ENCODE peak calls at places on chromosomes 1 and 21, in nine cellular contexts. One of them, this sample, is unnamed.

GRCh38 chr21:16028163-16028562 is 298.4 kb downstream of the USP25 start:
- DNase-seq in psoas muscle: no peak
- DNase-seq in choroid plexus epithelial cell: no peak
- DNase-seq in HFF-Myc: no peak
- DNase-seq in heart left ventricle: no peak
- DNase-seq in GM13977: no peak
- DNase-seq in right atrium auricular region: no peak
- DNase-seq in LNCaP clone FGC: no peak
- DNase-seq in GM20000: no peak
- DNase-seq in this sample: no peak

GRCh38 chr1:205680073-205680851 is at the start of gene SLC45A3:
- DNase-seq in HFF-Myc: no peak
- DNase-seq in heart left ventricle: peak; percentile 36
- DNase-seq in right atrium auricular region: no peak
- DNase-seq in psoas muscle: peak; percentile 62
- DNase-seq in LNCaP clone FGC: no peak
- DNase-seq in GM13977: peak; percentile 65
- DNase-seq in choroid plexus epithelial cell: no peak
- DNase-seq in GM20000: peak; percentile 70
- DNase-seq in this sample: no peak

GRCh38 chr1:114318951-114319350 is 165.3 kb upstream of the SYT6 start:
- DNase-seq in HFF-Myc: no peak
- DNase-seq in GM13977: no peak
- DNase-seq in right atrium auricular region: no peak
- DNase-seq in choroid plexus epithelial cell: no peak
- DNase-seq in LNCaP clone FGC: no peak
- DNase-seq in psoas muscle: no peak
- DNase-seq in GM20000: no peak
- DNase-seq in heart left ventricle: no peak
- DNase-seq in this sample: no peak

GRCh38 chr1:200958597-200958996 is 63.9 kb downstream of the INAVA start:
- DNase-seq in right atrium auricular region: no peak
- DNase-seq in HFF-Myc: no peak
- DNase-seq in heart left ventricle: no peak
- DNase-seq in LNCaP clone FGC: no peak
- DNase-seq in choroid plexus epithelial cell: no peak
- DNase-seq in GM13977: no peak
- DNase-seq in psoas muscle: no peak
- DNase-seq in GM20000: no peak
- DNase-seq in this sample: no peak

GRCh38 chr1:115982399-115982798 is 6.1 kb downstream of the SLC22A15 start:
- DNase-seq in HFF-Myc: no peak
- DNase-seq in LNCaP clone FGC: no peak
- DNase-seq in GM13977: peak; percentile 42
- DNase-seq in heart left ventricle: no peak
- DNase-seq in GM20000: peak; percentile 44
- DNase-seq in psoas muscle: no peak
- DNase-seq in right atrium auricular region: no peak
- DNase-seq in choroid plexus epithelial cell: no peak
- DNase-seq in this sample: no peak

GRCh38 chr1:38915352-38915948 is 26.2 kb downstream of the RHBDL2 start:
- DNase-seq in GM20000: no peak
- DNase-seq in HFF-Myc: no peak
- DNase-seq in GM13977: no peak
- DNase-seq in LNCaP clone FGC: no peak
- DNase-seq in heart left ventricle: no peak
- DNase-seq in psoas muscle: no peak
- DNase-seq in right atrium auricular region: no peak
- DNase-seq in choroid plexus epithelial cell: peak; percentile 14
- DNase-seq in this sample: no peak

GRCh38 chr1:242828199-242828598 is 303.7 kb upstream of the PLD5 start:
- DNase-seq in GM20000: no peak
- DNase-seq in psoas muscle: no peak
- DNase-seq in heart left ventricle: no peak
- DNase-seq in GM13977: no peak
- DNase-seq in HFF-Myc: no peak
- DNase-seq in right atrium auricular region: no peak
- DNase-seq in LNCaP clone FGC: no peak
- DNase-seq in choroid plexus epithelial cell: no peak
- DNase-seq in this sample: no peak

GRCh38 chr1:229171934-229172333 is 99.0 kb upstream of the RAB4A start:
- DNase-seq in HFF-Myc: no peak
- DNase-seq in psoas muscle: no peak
- DNase-seq in choroid plexus epithelial cell: no peak
- DNase-seq in GM20000: no peak
- DNase-seq in heart left ventricle: no peak
- DNase-seq in GM13977: no peak
- DNase-seq in right atrium auricular region: no peak
- DNase-seq in LNCaP clone FGC: peak; percentile 95
- DNase-seq in this sample: no peak

GRCh38 chr1:21651214-21652042 is 17.7 kb downstream of the RAP1GAP start:
- DNase-seq in heart left ventricle: no peak
- DNase-seq in GM20000: peak; percentile 79
- DNase-seq in HFF-Myc: no peak
- DNase-seq in psoas muscle: peak; percentile 44
- DNase-seq in LNCaP clone FGC: no peak
- DNase-seq in right atrium auricular region: no peak
- DNase-seq in GM13977: peak; percentile 80
- DNase-seq in choroid plexus epithelial cell: peak; percentile 10
- DNase-seq in this sample: no peak

GRCh38 chr1:5939268-5940060 is 52.8 kb downstream of the NPHP4 start:
- DNase-seq in right atrium auricular region: no peak
- DNase-seq in LNCaP clone FGC: no peak
- DNase-seq in GM13977: no peak
- DNase-seq in choroid plexus epithelial cell: no peak
- DNase-seq in GM20000: no peak
- DNase-seq in psoas muscle: no peak
- DNase-seq in heart left ventricle: no peak
- DNase-seq in HFF-Myc: no peak
- DNase-seq in this sample: peak; percentile 74

GRCh38 chr1:58823481-58824010 is 39.7 kb upstream of the JUN start:
- DNase-seq in choroid plexus epithelial cell: peak; percentile 95
- DNase-seq in psoas muscle: no peak
- DNase-seq in HFF-Myc: peak; percentile 62
- DNase-seq in GM20000: no peak
- DNase-seq in heart left ventricle: no peak
- DNase-seq in right atrium auricular region: no peak
- DNase-seq in GM13977: no peak
- DNase-seq in LNCaP clone FGC: no peak
- DNase-seq in this sample: no peak

GRCh38 chr1:36327421-36328087 is 4.1 kb upstream of the EVA1B start:
- DNase-seq in choroid plexus epithelial cell: peak; percentile 72
- DNase-seq in GM20000: no peak
- DNase-seq in HFF-Myc: no peak
- DNase-seq in right atrium auricular region: no peak
- DNase-seq in GM13977: no peak
- DNase-seq in LNCaP clone FGC: no peak
- DNase-seq in heart left ventricle: no peak
- DNase-seq in psoas muscle: no peak
- DNase-seq in this sample: no peak

GRCh38 chr21:14773777-14774345 is 227.7 kb upstream of the SAMSN1 start:
- DNase-seq in choroid plexus epithelial cell: peak; percentile 72
- DNase-seq in LNCaP clone FGC: no peak
- DNase-seq in right atrium auricular region: peak; percentile 61
- DNase-seq in heart left ventricle: peak; percentile 32
- DNase-seq in psoas muscle: peak; percentile 44
- DNase-seq in HFF-Myc: no peak
- DNase-seq in GM13977: no peak
- DNase-seq in GM20000: peak; percentile 22
- DNase-seq in this sample: no peak

DNA sequence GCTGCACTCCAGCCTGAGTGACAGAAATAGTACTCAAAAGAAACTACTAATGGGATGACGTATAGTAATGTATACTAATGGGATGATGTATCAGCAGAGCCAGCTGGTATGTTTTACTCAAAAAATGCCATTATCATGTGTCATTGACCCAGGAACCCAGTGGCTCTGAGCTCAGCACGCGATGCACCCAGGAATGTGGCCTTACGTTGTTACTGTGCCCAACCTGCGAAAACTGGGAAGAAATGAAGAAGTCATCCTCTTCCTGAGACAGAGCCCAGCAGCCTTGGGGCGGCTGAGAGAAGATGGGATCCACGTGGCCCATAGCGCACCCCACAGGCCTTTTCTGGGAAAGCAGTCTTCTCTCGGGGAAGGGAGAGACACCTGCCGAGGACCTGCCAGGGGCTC is 8.8 kb downstream of the UBE2J2 start:
- DNase-seq in choroid plexus epithelial cell: peak; percentile 95
- DNase-seq in right atrium auricular region: no peak
- DNase-seq in GM20000: no peak
- DNase-seq in psoas muscle: no peak
- DNase-seq in LNCaP clone FGC: no peak
- DNase-seq in HFF-Myc: peak; percentile 97
- DNase-seq in heart left ventricle: no peak
- DNase-seq in GM13977: no peak
- DNase-seq in this sample: peak; percentile 92
- TF ChIP-seq CTCF in choroid plexus epithelial cell: peak; percentile 75
- TF ChIP-seq CTCF in right atrium auricular region: no peak
- TF ChIP-seq CTCF in GM20000: no peak
- TF ChIP-seq CTCF in psoas muscle: no peak
- TF ChIP-seq CTCF in LNCaP clone FGC: no peak
- TF ChIP-seq CTCF in HFF-Myc: peak; percentile 62
- TF ChIP-seq CTCF in heart left ventricle: no peak
- TF ChIP-seq CTCF in GM13977: no peak
- TF ChIP-seq CTCF in this sample: peak; percentile 68

DNA sequence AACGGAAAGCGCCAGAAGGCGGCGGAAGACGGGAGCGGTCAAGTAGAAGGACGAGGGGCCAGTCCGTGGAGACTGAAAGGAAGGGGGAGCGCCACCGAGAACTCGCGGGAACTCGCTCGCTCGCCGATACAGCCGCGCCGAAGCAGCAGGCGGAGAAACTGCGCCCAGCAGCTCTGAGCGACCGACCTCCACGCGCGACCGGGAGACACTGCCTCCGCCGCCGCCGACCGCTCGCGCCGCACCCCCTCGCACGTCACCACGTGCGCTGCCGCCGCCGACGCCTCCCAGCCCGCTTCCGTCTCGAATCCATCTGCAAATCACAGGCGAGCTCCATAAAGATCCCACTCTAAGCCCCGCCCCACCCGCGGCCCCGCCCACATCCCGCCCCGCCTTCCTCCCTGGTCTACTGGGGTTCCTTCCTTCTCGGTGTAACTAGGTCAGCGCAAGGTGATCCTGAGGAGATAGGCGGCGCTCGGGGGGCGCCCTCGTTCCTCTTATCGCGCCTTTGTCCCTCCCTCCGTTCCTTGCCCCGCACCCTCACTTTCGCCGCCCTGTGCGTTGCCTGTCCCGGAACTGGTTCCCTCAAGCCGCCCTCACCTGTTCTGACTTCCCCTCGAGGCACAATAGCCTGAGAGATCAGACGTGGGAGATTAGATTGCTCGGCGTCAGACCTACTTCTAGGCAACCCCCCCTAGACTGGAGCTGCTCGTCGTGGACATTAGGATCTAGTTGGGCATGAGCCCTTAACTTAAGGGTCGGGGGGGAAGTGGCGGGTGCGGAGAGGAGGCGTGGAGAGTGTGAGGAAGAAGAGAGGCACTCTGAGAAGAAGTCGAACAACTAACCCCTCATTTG is at the start of gene IVNS1ABP:
- DNase-seq in psoas muscle: peak; percentile 96
- DNase-seq in GM20000: peak; percentile 96
- DNase-seq in LNCaP clone FGC: peak; percentile 71
- DNase-seq in right atrium auricular region: peak; percentile 96
- DNase-seq in HFF-Myc: peak; percentile 70
- DNase-seq in GM13977: peak; percentile 96
- DNase-seq in choroid plexus epithelial cell: peak; percentile 93
- DNase-seq in heart left ventricle: peak; percentile 96
- DNase-seq in this sample: peak; percentile 97
- TF ChIP-seq CTCF in psoas muscle: no peak
- TF ChIP-seq CTCF in GM20000: peak; percentile 44
- TF ChIP-seq CTCF in LNCaP clone FGC: peak; percentile 40
- TF ChIP-seq CTCF in right atrium auricular region: no peak
- TF ChIP-seq CTCF in HFF-Myc: no peak
- TF ChIP-seq CTCF in GM13977: peak; percentile 69
- TF ChIP-seq CTCF in choroid plexus epithelial cell: no peak
- TF ChIP-seq CTCF in heart left ventricle: no peak
- TF ChIP-seq CTCF in this sample: no peak

GRCh38 chr1:111439461-111440351 is 9.3 kb downstream of the WDR77 start:
- DNase-seq in LNCaP clone FGC: no peak
- DNase-seq in GM13977: no peak
- DNase-seq in choroid plexus epithelial cell: no peak
- DNase-seq in HFF-Myc: no peak
- DNase-seq in psoas muscle: no peak
- DNase-seq in GM20000: no peak
- DNase-seq in heart left ventricle: no peak
- DNase-seq in right atrium auricular region: no peak
- DNase-seq in this sample: no peak
- TF ChIP-seq CTCF in LNCaP clone FGC: no peak
- TF ChIP-seq CTCF in GM13977: no peak
- TF ChIP-seq CTCF in choroid plexus epithelial cell: no peak
- TF ChIP-seq CTCF in HFF-Myc: no peak
- TF ChIP-seq CTCF in psoas muscle: no peak
- TF ChIP-seq CTCF in GM20000: no peak
- TF ChIP-seq CTCF in heart left ventricle: no peak
- TF ChIP-seq CTCF in right atrium auricular region: no peak
- TF ChIP-seq CTCF in this sample: no peak

DNA sequence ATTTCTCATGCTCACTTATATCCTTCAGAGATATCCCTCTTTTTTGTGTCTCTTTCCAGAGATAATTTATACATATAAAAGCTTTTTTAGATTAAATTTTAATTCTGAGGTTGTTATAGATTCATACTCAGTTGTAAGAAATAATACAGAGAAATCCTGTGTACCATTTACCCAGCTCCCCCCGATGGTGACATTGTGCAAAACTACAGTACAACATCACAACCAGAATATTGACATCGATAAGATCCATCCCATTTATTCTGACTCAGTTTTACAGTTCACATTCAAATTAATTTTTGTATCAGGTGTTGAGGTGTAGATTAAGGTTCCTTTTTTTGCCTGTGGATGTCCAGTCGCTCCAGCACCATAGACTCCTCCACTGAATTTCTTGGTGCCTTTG is 14.3 kb downstream of the DMRTB1 start:
- DNase-seq in psoas muscle: no peak
- DNase-seq in HFF-Myc: no peak
- DNase-seq in choroid plexus epithelial cell: peak; percentile 51
- DNase-seq in GM13977: no peak
- DNase-seq in right atrium auricular region: no peak
- DNase-seq in heart left ventricle: no peak
- DNase-seq in GM20000: no peak
- DNase-seq in LNCaP clone FGC: no peak
- DNase-seq in this sample: no peak
- TF ChIP-seq CTCF in psoas muscle: no peak
- TF ChIP-seq CTCF in HFF-Myc: peak; percentile 33
- TF ChIP-seq CTCF in choroid plexus epithelial cell: peak; percentile 57
- TF ChIP-seq CTCF in GM13977: peak; percentile 19
- TF ChIP-seq CTCF in right atrium auricular region: no peak
- TF ChIP-seq CTCF in heart left ventricle: no peak
- TF ChIP-seq CTCF in GM20000: peak; percentile 11
- TF ChIP-seq CTCF in LNCaP clone FGC: peak; percentile 21
- TF ChIP-seq CTCF in this sample: peak; percentile 47

DNA sequence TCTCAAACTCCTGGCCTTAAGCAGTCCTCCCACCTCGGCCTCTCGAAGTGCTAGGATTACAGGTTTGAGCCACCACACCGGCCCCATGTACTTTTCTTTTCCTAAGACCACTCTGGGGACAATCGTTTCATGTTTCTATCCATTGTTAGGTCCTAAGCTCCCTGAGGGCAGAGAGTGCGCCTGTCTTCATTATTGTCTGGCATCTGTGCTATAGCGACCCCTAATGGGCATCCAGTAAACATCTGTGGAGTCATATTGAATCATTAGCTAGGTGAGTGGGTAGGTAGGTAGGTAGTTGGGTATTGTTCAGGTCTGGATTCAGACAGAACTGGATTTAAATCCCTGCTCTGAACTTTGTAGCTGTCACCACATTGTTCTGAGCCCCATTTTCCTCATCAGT is 66.1 kb downstream of the TMEM53 start:
- DNase-seq in GM20000: peak; percentile 20
- DNase-seq in GM13977: no peak
- DNase-seq in LNCaP clone FGC: no peak
- DNase-seq in HFF-Myc: no peak
- DNase-seq in right atrium auricular region: no peak
- DNase-seq in choroid plexus epithelial cell: no peak
- DNase-seq in heart left ventricle: no peak
- DNase-seq in psoas muscle: no peak
- DNase-seq in this sample: no peak
- TF ChIP-seq CTCF in GM20000: no peak
- TF ChIP-seq CTCF in GM13977: peak; percentile 33
- TF ChIP-seq CTCF in LNCaP clone FGC: no peak
- TF ChIP-seq CTCF in HFF-Myc: peak; percentile 14
- TF ChIP-seq CTCF in right atrium auricular region: no peak
- TF ChIP-seq CTCF in choroid plexus epithelial cell: peak; percentile 44
- TF ChIP-seq CTCF in heart left ventricle: no peak
- TF ChIP-seq CTCF in psoas muscle: peak; percentile 6
- TF ChIP-seq CTCF in this sample: no peak

This sample was measured in osteocyte.